ENCODE peak calls at places on chromosomes 7 and 10, in four cellular contexts. D is GM12878, J is HepG2, A is WTC11. X is an unnamed sample.

GRCh38 chr7:105759670-105760548 is 116.5 kb downstream of the ATXN7L1 start:
- DNase-seq in J (peak), A (peak), D (no peak), X (peak)

GRCh38 chr10:43140414-43140813 is 2.2 kb downstream of the CSGALNACT2 start:
- DNase-seq in J (peak), A (no peak), D (no peak), X (no peak)

GRCh38 chr10:71078454-71079145 is 133.8 kb upstream of the UNC5B start:
- DNase-seq in J (no peak), D (no peak), A (peak), X (no peak)

GRCh38 chr7:22860784-22861482 is 38.3 kb upstream of the TOMM7 start:
- DNase-seq in J (peak), D (no peak), A (peak), X (peak)

GRCh38 chr7:156166692-156167416 is 354.6 kb upstream of the SHH start:
- DNase-seq in J (no peak), A (no peak), D (no peak), X (no peak)

GRCh38 chr10:64463406-64463805 is 942.2 kb downstream of the REEP3 start:
- DNase-seq in J (no peak), A (no peak), D (no peak), X (no peak)

GRCh38 chr10:34967411-34967880 is 122.7 kb downstream of the CUL2 start:
- DNase-seq in D (no peak), J (no peak), A (no peak), X (no peak)

GRCh38 chr10:96690755-96691730 is 29.3 kb downstream of the PIK3AP1 start:
- DNase-seq in A (no peak), D (no peak), J (no peak), X (no peak)

GRCh38 chr7:78528964-78529363 is 730.4 kb downstream of the PHTF2 start:
- DNase-seq in A (no peak), D (no peak), J (no peak), X (no peak)

GRCh38 chr10:98510412-98510995 is 63.8 kb upstream of the HPS1 start:
- DNase-seq in A (no peak), J (peak), D (no peak), X (no peak)

GRCh38 chr7:44395067-44395466 is 69.7 kb upstream of the CAMK2B start:
- DNase-seq in D (no peak), A (no peak), J (no peak), X (no peak)

GRCh38 chr10:4354382-4354812 is 471.6 kb upstream of the AKR1E2 start:
- DNase-seq in D (no peak), A (no peak), J (no peak), X (no peak)

GRCh38 chr7:148747274-148747673 is 48.6 kb downstream of the CUL1 start:
- DNase-seq in J (peak), A (peak), D (no peak), X (peak)

GRCh38 chr10:129464251-129464650 is 2.8 kb upstream of the MGMT start:
- DNase-seq in D (no peak), A (no peak), J (no peak), X (no peak)

GRCh38 chr7:26284995-26285632 is 6.5 kb upstream of the SNX10 start:
- DNase-seq in J (peak), D (no peak), A (no peak), X (peak)

GRCh38 chr10:71708301-71708703 is 11.3 kb downstream of the C10orf105 start:
- DNase-seq in A (peak), J (peak), D (no peak), X (peak)

GRCh38 chr10:119608316-119609155 is 11.8 kb upstream of the TIAL1 start:
- DNase-seq in A (peak), D (no peak), J (peak), X (no peak)

GRCh38 chr7:29304756-29305155 is 110.2 kb downstream of the CHN2 start:
- DNase-seq in J (no peak), A (no peak), D (no peak), X (no peak)

GRCh38 chr10:129942936-129943724 is 20.9 kb downstream of the EBF3 start:
- DNase-seq in J (no peak), A (no peak), D (no peak), X (no peak)

GRCh38 chr10:113133497-113133896 is 183.4 kb downstream of the TCF7L2 start:
- DNase-seq in J (no peak), D (no peak), A (no peak), X (no peak)

GRCh38 chr10:86411852-86412550 is 45.4 kb upstream of the GRID1 start:
- DNase-seq in J (no peak), D (no peak), A (no peak), X (no peak)

GRCh38 chr7:156475179-156475578 is 165.4 kb upstream of the RNF32 start:
- DNase-seq in J (no peak), D (peak), A (no peak), X (no peak)

GRCh38 chr10:111083222-111084095 is 6.6 kb downstream of the ADRA2A start:
- DNase-seq in J (no peak), D (no peak), A (no peak), X (no peak)

GRCh38 chr7:50068850-50069551 is 24.0 kb downstream of the ZPBP start:
- DNase-seq in J (no peak), A (no peak), D (peak), X (no peak)

GRCh38 chr7:139106959-139107358 is 2.6 kb downstream of the ZC3HAV1 start:
- DNase-seq in J (no peak), D (no peak), A (no peak), X (peak)

GRCh38 chr10:129956285-129956649 is 7.8 kb downstream of the EBF3 start:
- DNase-seq in D (no peak), J (no peak), A (no peak), X (no peak)

GRCh38 chr10:95428702-95429101 is 132.5 kb downstream of the SORBS1 start:
- DNase-seq in A (no peak), D (no peak), J (no peak), X (no peak)

GRCh38 chr10:95426482-95426881 is 134.7 kb downstream of the SORBS1 start:
- DNase-seq in D (no peak), A (no peak), J (no peak), X (no peak)

GRCh38 chr10:95423327-95424005 is 132.7 kb upstream of the PDLIM1 start:
- DNase-seq in J (no peak), D (no peak), A (no peak), X (no peak)

GRCh38 chr10:95422196-95422595 is 131.4 kb upstream of the PDLIM1 start:
- DNase-seq in A (no peak), D (no peak), J (no peak), X (no peak)

DNA sequence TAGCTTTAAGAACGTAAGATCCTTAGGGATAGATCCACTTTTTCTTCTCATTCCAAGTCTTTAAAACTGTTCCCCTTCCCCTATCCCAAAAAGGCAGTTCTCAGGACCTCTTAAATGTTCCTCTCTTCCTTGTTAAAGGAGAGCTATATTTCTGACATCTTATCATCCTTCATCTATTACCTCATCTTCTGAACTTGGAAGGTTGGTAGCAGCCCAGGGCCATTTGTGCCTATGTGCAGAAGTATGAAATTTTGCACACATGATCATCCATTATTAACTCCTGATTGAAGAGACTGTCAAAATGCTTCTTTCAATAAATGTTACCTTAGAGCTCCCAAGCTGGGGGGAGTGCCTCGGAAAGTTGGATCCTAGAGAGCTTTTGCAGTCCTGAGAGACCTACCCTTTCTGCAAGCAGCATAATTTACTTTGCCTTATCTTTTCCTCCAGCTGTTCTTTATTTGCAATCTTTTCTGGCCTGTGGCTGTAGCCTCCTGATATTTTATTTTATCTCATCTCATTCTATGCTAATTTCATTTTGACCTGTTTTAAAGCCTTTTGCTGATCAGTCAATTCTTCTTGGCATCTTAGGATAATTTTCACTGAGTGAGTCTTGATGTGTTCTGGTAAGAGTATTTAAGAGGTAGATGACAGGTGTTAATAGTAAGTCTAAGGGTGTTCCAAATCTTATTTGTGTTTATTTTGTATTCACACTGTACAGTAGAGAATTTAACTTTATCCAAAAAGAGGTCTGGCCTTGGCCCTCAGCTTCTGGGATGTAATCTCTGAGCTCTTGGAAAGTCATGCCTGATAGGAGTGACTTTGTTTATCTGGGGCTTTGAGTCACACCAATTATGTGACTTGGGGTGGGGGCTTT is 135.0 kb upstream of the PDLIM1 start:
- DNase-seq in A (no peak), D (no peak), J (no peak), X (peak)
- TF ChIP-seq ATF3 in A (no peak), D (no peak), J (no peak), X (peak)

GRCh38 chr7:3446786-3447185 is 145.7 kb downstream of the SDK1 start:
- DNase-seq in D (no peak), A (no peak), J (no peak), X (no peak)
- TF ChIP-seq ATF3 in D (no peak), A (no peak), J (no peak), X (no peak)

DNA sequence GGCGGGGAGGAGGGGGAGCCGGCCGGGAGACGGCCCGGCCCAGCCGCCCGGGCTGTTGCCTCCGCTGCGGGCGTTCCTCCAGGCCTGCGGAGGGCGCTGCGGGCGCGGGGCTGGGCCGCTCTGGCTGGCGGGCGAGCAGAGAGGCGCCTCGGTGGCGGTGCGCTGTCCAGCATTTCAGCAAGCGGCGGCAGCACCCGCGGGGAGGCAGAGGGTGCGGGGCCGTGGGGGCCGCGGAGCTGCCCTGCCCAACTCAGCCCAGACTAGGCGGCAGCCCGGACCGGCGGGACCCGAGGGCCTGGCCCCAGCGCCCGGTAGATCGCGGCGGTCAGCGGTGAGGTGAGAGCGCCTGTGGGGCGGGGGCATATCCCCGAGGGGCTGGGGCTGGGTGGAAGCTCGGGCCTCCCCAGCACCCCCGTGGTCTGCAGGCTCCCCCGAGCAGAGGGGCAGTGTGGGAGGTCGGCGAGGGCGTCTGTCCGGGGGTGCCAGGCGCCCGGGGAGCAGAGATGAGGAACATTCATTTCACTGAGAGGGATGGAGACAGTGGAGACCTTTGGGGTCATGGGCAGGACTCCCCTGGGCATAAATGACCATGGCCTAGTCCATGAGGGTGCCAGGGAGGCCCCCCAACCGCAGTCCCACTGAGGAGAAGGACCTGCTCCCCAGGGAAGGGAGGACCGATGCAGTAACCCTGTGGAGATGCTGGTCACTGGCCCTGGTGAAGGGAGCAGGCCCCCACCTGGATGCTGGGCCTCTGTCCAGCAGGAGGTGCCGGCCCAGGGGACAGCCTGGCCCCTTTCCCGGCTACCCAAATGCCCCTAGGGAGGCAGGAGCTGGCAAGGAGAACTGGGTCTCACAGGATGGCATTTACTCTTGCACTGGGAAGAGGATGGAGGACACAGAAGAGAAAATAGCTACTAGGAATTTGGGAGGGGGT is at the start of gene SRRM3:
- DNase-seq in A (peak), D (no peak), J (peak), X (peak)
- TF ChIP-seq ATF3 in A (no peak), D (no peak), J (peak), X (no peak)

GRCh38 chr10:60893231-60893630 is 50.8 kb downstream of the RHOBTB1 start:
- DNase-seq in J (peak), A (no peak), D (no peak), X (no peak)
- TF ChIP-seq ATF3 in J (no peak), A (no peak), D (no peak), X (peak)

GRCh38 chr7:150820148-150820547 is 19.6 kb downstream of the TMEM176A start:
- DNase-seq in J (no peak), A (no peak), D (no peak), X (no peak)

GRCh38 chr7:150818971-150819370 is 18.4 kb downstream of the TMEM176A start:
- DNase-seq in D (no peak), A (no peak), J (no peak), X (no peak)

GRCh38 chr7:150814328-150815001 is 13.9 kb downstream of the TMEM176A start:
- DNase-seq in D (no peak), A (no peak), J (no peak), X (no peak)
- TF ChIP-seq ATF3 in D (no peak), A (no peak), J (no peak), X (no peak)

DNA sequence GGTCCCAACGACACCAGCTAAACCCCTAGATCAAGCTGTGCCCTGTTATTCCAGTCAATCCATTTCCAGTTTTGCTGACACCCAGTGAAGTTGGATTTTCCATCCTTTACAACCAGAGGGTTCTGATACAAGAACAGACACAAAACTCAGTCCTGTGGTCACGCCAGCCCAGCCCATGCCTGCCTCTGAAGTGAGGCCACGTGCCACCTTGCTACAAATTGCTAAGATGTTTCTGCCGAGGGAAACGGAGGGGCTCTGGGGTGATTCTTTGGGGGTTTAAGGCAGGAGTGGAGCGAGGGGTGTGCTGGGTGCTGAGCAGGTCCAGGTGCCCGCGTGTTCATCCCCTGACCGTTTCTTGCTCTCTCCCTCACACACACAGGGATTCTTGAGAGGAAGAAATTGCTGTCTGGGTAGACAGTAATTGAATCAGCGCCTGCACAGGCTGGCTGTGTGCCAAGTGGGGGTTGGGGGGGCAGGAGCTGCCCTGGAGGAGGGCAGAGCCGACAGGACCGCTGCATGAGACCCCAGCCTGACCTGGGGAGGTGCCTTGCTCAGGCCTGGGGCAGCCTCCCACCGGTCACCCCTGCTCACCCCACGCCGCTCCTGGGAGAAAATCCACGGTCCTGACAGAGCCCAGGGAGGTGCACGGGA is 38.1 kb downstream of the ADAP1 start:
- DNase-seq in J (no peak), A (no peak), D (no peak), X (no peak)
- TF ChIP-seq ATF3 in J (no peak), A (no peak), D (no peak), X (no peak)